ENCODE peak calls at places on chromosomes 2 and 18, in six cellular contexts. T is OCI-LY7, B is ascending aorta, I is heart left ventricle, U is body of pancreas, A is Panc1. X is an unnamed sample.
A peak's percentile ranks its signal among the peaks of the same experiment; 100 is the strongest.

GRCh38 chr18:2970344-2970743 is 42.6 kb downstream of the LPIN2 start:
- DNase-seq in A (no peak), B (no peak), T (no peak), U (no peak), I (no peak), X (no peak)

GRCh38 chr2:121788685-121789084 is 33.2 kb downstream of the TSN start:
- DNase-seq in U (no peak), A (no peak), B (no peak), T (no peak), I (no peak), X (no peak)

GRCh38 chr2:40434638-40435296 is 17.1 kb downstream of the SLC8A1 start:
- DNase-seq in T (no peak), U (no peak), I (no peak), A (peak; percentile 90), B (peak; percentile 87), X (peak; percentile 90)

GRCh38 chr2:186842373-186842772 is 6.6 kb downstream of the ZSWIM2 start:
- DNase-seq in T (no peak), I (no peak), U (no peak), B (no peak), A (no peak), X (no peak)

GRCh38 chr18:22132763-22133162 is 36.6 kb upstream of the GATA6 start:
- DNase-seq in U (no peak), T (no peak), A (no peak), B (no peak), I (no peak), X (no peak)

GRCh38 chr18:7341581-7342337 is 110.9 kb downstream of the LRRC30 start:
- DNase-seq in I (no peak), U (no peak), B (no peak), T (no peak), A (no peak), X (no peak)

GRCh38 chr18:13159579-13159978 is 59.0 kb upstream of the LDLRAD4 start:
- DNase-seq in A (peak; percentile 43), U (no peak), B (no peak), T (peak; percentile 74), I (no peak), X (peak; percentile 64)

GRCh38 chr2:197108758-197109157 is 182.3 kb upstream of the PGAP1 start:
- DNase-seq in A (no peak), I (peak; percentile 81), T (no peak), B (peak; percentile 81), U (peak; percentile 47), X (peak; percentile 94)

GRCh38 chr2:160574472-160575140 is 81.0 kb upstream of the RBMS1 start:
- DNase-seq in U (no peak), T (no peak), A (no peak), B (no peak), I (no peak), X (peak; percentile 79)

GRCh38 chr2:38057651-38058410 is 18.1 kb downstream of the CYP1B1 start:
- DNase-seq in T (no peak), I (no peak), A (no peak), U (no peak), B (no peak), X (no peak)

GRCh38 chr2:181660181-181660580 is 3.3 kb upstream of the CERKL start:
- DNase-seq in B (no peak), I (no peak), A (no peak), T (no peak), U (no peak), X (no peak)

GRCh38 chr2:164657129-164657528 is 35.8 kb upstream of the GRB14 start:
- DNase-seq in B (no peak), U (no peak), A (no peak), T (no peak), I (no peak), X (peak; percentile 95)

GRCh38 chr2:37982147-37982582 is 57.1 kb downstream of the RMDN2 start:
- DNase-seq in T (peak; percentile 70), U (peak; percentile 74), B (peak; percentile 80), A (peak; percentile 47), I (peak; percentile 69), X (peak; percentile 45)

GRCh38 chr2:64273524-64274398 is 129.5 kb upstream of the PELI1 start:
- DNase-seq in T (no peak), A (no peak), B (peak; percentile 70), I (peak; percentile 39), U (no peak), X (peak; percentile 82)
- H3K4me3 ChIP-seq in T (no peak overlapping the region), A (no peak overlapping the region), B (no peak overlapping the region), I (peak overlapping the region; percentile 27), U (no peak overlapping the region), X (no peak overlapping the region)

DNA sequence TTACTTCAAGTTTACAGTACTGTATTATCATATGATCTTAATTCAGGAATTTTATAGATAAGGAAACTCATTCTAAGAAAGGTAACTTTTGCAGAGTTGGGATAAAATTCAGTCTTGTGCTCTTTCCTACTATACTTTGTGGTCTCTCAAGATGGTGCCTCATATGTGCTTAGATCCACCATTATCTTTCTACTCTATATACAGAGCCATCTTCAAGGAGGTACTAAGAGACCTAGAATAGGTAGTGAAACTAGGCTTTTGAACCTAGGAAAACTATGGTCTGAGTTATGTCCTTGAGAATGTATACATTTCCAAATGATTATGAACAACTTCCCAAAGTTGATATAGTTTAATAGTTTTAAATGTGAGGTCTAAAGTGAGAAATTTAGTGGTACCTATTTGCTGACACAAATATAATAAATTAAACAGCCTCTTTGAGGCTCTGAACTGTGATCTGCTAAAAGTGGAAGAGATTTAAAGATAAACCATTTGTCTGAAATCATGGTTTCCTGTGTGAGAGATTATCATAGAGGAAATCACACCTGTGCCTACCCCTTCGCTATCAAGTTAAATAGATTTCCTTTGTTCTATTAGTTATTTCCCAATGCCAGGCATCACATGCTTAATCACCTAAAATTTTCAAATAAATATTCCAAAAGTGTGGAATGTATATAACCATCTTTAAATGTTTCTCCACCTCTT is 27.2 kb downstream of the ACAA2 start:
- DNase-seq in A (no peak), I (no peak), T (no peak), U (no peak), B (no peak), X (no peak)
- H3K36me3 ChIP-seq in A (peaks cover 2% of the 10 kb centered on the region), I (peaks cover 3% of the 10 kb centered on the region), T (peaks cover 65% of the 10 kb centered on the region), U (no peaks in the 10 kb centered on the region), B (peaks cover 75% of the 10 kb centered on the region), X (peaks cover 9% of the 10 kb centered on the region)

DNA sequence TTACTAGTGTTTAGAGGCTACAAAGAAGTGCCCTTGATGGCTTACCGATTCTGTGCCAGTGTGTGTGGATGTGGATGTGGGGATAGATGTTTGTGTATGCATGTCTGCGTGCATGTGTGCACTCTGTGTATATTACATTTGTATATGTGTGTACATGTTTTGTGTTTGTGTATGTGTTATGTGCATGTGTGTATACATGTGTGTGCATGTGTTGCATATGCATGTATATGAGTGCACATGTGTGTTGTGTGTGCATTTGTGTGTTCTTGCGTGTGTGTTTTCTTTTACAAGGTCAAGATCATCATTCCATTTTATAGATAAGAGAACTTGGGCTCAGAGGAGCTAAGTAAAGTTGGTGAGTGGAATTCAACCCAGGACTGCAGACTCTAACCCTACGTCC is 217.1 kb upstream of the PID1 start:
- DNase-seq in B (no peak), T (no peak), A (no peak), I (no peak), U (no peak), X (no peak)
- TF ChIP-seq CTCF in B (no peak), T (no peak), A (no peak), I (no peak), U (no peak), X (no peak)

GRCh38 chr2:73176205-73176880 is 26.0 kb upstream of the NOTO start:
- DNase-seq in B (no peak), A (no peak), T (no peak), I (no peak), U (peak; percentile 29), X (no peak)
- H3K4me3 ChIP-seq in B (peak overlapping the region; percentile 83), A (peak overlapping the region; percentile 61), T (no peak overlapping the region), I (peak overlapping the region; percentile 63), U (no peak overlapping the region), X (peak overlapping the region; percentile 42)

X was measured in brain microvascular endothelial cell.